ENCODE peak calls at places on chromosomes 5 and 9, in seven cellular contexts. One of them, this sample, is unnamed.

GRCh38 chr5:55694152-55694830 is 17.8 kb downstream of the SLC38A9 start:
- DNase-seq in SK-N-MC: no peak
- DNase-seq in GM12878: no peak
- DNase-seq in K562: no peak
- DNase-seq in Panc1: no peak
- DNase-seq in prostate gland: no peak
- DNase-seq in GM12891: no peak
- DNase-seq in this sample: no peak

GRCh38 chr9:114910541-114910940 is 19.9 kb downstream of the TNFSF8 start:
- DNase-seq in SK-N-MC: no peak
- DNase-seq in GM12878: no peak
- DNase-seq in K562: no peak
- DNase-seq in Panc1: no peak
- DNase-seq in prostate gland: peak; percentile 22
- DNase-seq in GM12891: no peak
- DNase-seq in this sample: no peak

GRCh38 chr9:25964239-25964638 is 286.0 kb upstream of the TUSC1 start:
- DNase-seq in SK-N-MC: peak; percentile 18
- DNase-seq in GM12878: no peak
- DNase-seq in K562: no peak
- DNase-seq in Panc1: peak; percentile 2
- DNase-seq in prostate gland: peak; percentile 40
- DNase-seq in GM12891: no peak
- DNase-seq in this sample: no peak

GRCh38 chr5:133596049-133596448 is 16.3 kb downstream of the FSTL4 start:
- DNase-seq in SK-N-MC: no peak
- DNase-seq in GM12878: no peak
- DNase-seq in K562: no peak
- DNase-seq in Panc1: no peak
- DNase-seq in prostate gland: no peak
- DNase-seq in GM12891: no peak
- DNase-seq in this sample: no peak

GRCh38 chr5:68465934-68466551 is 250.5 kb downstream of the PIK3R1 start:
- DNase-seq in SK-N-MC: no peak
- DNase-seq in GM12878: no peak
- DNase-seq in K562: peak; percentile 13
- DNase-seq in Panc1: no peak
- DNase-seq in prostate gland: peak; percentile 68
- DNase-seq in GM12891: no peak
- DNase-seq in this sample: no peak

GRCh38 chr5:10548418-10549122 is 15.3 kb upstream of the ANKRD33B start:
- DNase-seq in SK-N-MC: no peak
- DNase-seq in GM12878: no peak
- DNase-seq in K562: no peak
- DNase-seq in Panc1: no peak
- DNase-seq in prostate gland: no peak
- DNase-seq in GM12891: no peak
- DNase-seq in this sample: no peak

GRCh38 chr9:32635362-32635761 is at the start of gene TAF1L:
- DNase-seq in SK-N-MC: no peak
- DNase-seq in GM12878: no peak
- DNase-seq in K562: no peak
- DNase-seq in Panc1: no peak
- DNase-seq in prostate gland: no peak
- DNase-seq in GM12891: no peak
- DNase-seq in this sample: no peak

GRCh38 chr5:91271999-91272398 is 111.1 kb downstream of the ARRDC3 start:
- DNase-seq in SK-N-MC: no peak
- DNase-seq in GM12878: peak; percentile 76
- DNase-seq in K562: no peak
- DNase-seq in Panc1: no peak
- DNase-seq in prostate gland: no peak
- DNase-seq in GM12891: no peak
- DNase-seq in this sample: no peak

GRCh38 chr9:115231116-115231515 is 113.2 kb upstream of the TNC start:
- DNase-seq in SK-N-MC: no peak
- DNase-seq in GM12878: no peak
- DNase-seq in K562: no peak
- DNase-seq in Panc1: no peak
- DNase-seq in prostate gland: no peak
- DNase-seq in GM12891: no peak
- DNase-seq in this sample: no peak

GRCh38 chr9:113875917-113876805 is at the start of gene ZNF618:
- DNase-seq in SK-N-MC: no peak
- DNase-seq in GM12878: no peak
- DNase-seq in K562: peak; percentile 72
- DNase-seq in Panc1: no peak
- DNase-seq in prostate gland: no peak
- DNase-seq in GM12891: peak; percentile 50
- DNase-seq in this sample: peak; percentile 41

GRCh38 chr9:93210324-93210973 is 26.5 kb downstream of the WNK2 start:
- DNase-seq in SK-N-MC: no peak
- DNase-seq in GM12878: no peak
- DNase-seq in K562: no peak
- DNase-seq in Panc1: no peak
- DNase-seq in prostate gland: no peak
- DNase-seq in GM12891: no peak
- DNase-seq in this sample: no peak

GRCh38 chr5:122138356-122138755 is 9.0 kb downstream of the ZNF474 start:
- DNase-seq in SK-N-MC: no peak
- DNase-seq in GM12878: no peak
- DNase-seq in K562: no peak
- DNase-seq in Panc1: no peak
- DNase-seq in prostate gland: no peak
- DNase-seq in GM12891: no peak
- DNase-seq in this sample: no peak

GRCh38 chr5:3252235-3252634 is 343.4 kb upstream of the IRX1 start:
- DNase-seq in SK-N-MC: no peak
- DNase-seq in GM12878: no peak
- DNase-seq in K562: no peak
- DNase-seq in Panc1: no peak
- DNase-seq in prostate gland: peak; percentile 1
- DNase-seq in GM12891: no peak
- DNase-seq in this sample: no peak

GRCh38 chr5:131509811-131510210 is 125.2 kb downstream of the RAPGEF6 start:
- DNase-seq in SK-N-MC: no peak
- DNase-seq in GM12878: no peak
- DNase-seq in K562: no peak
- DNase-seq in Panc1: no peak
- DNase-seq in prostate gland: no peak
- DNase-seq in GM12891: no peak
- DNase-seq in this sample: no peak

GRCh38 chr5:131511934-131512333 is 123.1 kb downstream of the RAPGEF6 start:
- DNase-seq in SK-N-MC: no peak
- DNase-seq in GM12878: no peak
- DNase-seq in K562: no peak
- DNase-seq in Panc1: no peak
- DNase-seq in prostate gland: no peak
- DNase-seq in GM12891: no peak
- DNase-seq in this sample: no peak

GRCh38 chr5:131515348-131515747 is 119.7 kb downstream of the RAPGEF6 start:
- DNase-seq in SK-N-MC: no peak
- DNase-seq in GM12878: no peak
- DNase-seq in K562: no peak
- DNase-seq in Panc1: no peak
- DNase-seq in prostate gland: no peak
- DNase-seq in GM12891: no peak
- DNase-seq in this sample: no peak

GRCh38 chr5:131513780-131514179 is 121.2 kb downstream of the RAPGEF6 start:
- DNase-seq in SK-N-MC: no peak
- DNase-seq in GM12878: no peak
- DNase-seq in K562: no peak
- DNase-seq in Panc1: no peak
- DNase-seq in prostate gland: no peak
- DNase-seq in GM12891: no peak
- DNase-seq in this sample: no peak

DNA sequence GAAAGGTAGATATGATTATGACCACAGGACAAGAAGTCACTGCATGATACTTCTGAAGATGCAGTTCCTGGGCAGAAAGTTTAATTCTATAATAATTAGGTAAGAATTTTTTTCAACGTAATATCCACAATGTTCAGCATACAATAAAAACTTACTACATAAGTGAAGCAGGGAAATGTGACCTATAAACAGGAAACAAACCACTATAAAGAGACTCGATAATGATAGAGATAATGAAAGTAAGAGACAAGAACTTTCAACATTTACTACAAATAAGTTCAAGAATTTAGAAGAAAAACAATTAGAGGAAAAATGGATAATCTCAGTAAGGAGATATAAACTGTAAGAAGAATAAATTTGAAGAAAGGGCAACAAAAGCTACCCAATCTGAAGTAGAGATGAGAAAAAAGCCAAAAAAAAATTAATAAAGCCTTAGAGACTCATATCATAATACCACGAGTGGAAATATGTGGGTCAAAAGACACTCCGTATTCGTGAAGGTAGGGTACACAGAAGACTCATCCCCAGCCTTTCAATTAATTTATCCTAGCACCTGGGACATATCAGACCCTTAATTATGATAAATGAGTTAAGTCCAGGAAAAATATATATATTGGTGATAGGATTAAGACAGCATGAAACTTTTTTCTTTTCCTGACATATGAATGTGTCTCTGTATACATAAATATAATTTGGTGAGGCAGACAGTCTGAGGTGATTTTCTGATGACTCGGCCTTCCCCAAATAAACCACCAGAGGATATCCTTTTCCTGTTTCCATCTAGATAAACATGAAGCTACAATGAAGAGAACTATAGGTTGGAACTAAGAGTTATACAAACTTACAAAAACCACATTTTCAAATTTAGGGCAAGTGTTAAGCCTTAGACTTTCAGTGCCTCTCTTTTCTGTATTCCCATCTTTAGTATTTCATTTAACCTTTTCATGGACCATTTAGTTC is 120.4 kb downstream of the RAPGEF6 start:
- DNase-seq in SK-N-MC: peak; percentile 24
- DNase-seq in GM12878: no peak
- DNase-seq in K562: no peak
- DNase-seq in Panc1: no peak
- DNase-seq in prostate gland: no peak
- DNase-seq in GM12891: no peak
- DNase-seq in this sample: no peak
- TF ChIP-seq POLR2AphosphoS5 in SK-N-MC: no peak
- TF ChIP-seq POLR2AphosphoS5 in GM12878: no peak
- TF ChIP-seq POLR2AphosphoS5 in K562: no peak
- TF ChIP-seq POLR2AphosphoS5 in Panc1: no peak
- TF ChIP-seq POLR2AphosphoS5 in prostate gland: no peak
- TF ChIP-seq POLR2AphosphoS5 in GM12891: no peak
- TF ChIP-seq POLR2AphosphoS5 in this sample: no peak

DNA sequence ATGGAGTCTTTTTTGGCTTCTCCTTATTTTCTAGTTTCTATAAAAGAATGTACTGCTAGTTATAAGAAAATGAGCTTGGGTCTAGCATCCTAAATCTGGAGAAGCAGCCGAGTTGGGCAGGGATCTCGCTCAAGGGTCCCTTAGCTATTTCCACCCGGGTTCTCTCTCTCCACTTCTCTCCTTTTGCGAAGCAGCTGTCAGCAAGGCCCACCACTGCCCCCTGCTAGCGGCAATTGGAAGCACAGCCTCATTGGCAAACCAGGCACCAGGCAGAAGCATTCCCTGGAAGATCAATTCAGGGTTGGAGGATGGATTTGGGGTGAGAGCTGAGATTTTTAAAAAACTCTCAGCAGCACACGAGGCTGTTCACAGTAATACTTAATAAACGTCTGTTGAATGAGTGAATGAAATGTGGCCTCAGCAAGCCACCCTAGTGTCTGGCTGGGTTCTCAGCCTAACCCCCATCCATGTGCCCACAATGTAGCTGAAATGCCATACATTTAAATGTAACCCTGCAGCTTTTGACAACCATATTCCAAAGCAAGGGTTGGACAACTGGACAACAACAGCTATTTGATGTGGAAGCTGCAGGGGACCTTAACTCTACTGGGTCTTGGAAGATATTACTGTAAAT is 34.6 kb upstream of the TNIP1 start:
- DNase-seq in SK-N-MC: no peak
- DNase-seq in GM12878: no peak
- DNase-seq in K562: peak; percentile 84
- DNase-seq in Panc1: no peak
- DNase-seq in prostate gland: peak; percentile 61
- DNase-seq in GM12891: peak; percentile 59
- DNase-seq in this sample: peak; percentile 84
- TF ChIP-seq POLR2AphosphoS5 in SK-N-MC: no peak
- TF ChIP-seq POLR2AphosphoS5 in GM12878: no peak
- TF ChIP-seq POLR2AphosphoS5 in K562: no peak
- TF ChIP-seq POLR2AphosphoS5 in Panc1: no peak
- TF ChIP-seq POLR2AphosphoS5 in prostate gland: peak; percentile 34
- TF ChIP-seq POLR2AphosphoS5 in GM12891: no peak
- TF ChIP-seq POLR2AphosphoS5 in this sample: no peak

DNA sequence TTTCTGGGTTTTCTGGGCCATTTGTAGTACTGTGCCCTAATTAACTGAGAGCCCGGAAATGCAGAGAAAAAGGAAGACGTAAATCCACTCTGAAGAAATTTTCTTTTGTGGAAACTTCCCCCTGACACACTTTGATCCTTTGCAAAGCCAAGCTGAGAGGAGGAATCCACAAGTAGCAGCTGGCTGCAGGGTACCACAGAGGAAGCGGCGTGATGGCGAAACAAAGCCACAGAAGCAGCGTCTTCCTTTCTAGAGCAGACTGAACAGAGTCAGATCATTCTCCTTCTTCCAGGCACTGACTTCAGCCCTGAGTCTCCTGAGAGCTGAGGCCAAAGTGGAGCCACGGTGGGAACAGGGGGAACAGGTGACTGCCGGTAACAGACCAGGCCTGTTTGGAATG is 47.1 kb upstream of the ZNF354A start:
- DNase-seq in SK-N-MC: no peak
- DNase-seq in GM12878: no peak
- DNase-seq in K562: no peak
- DNase-seq in Panc1: no peak
- DNase-seq in prostate gland: no peak
- DNase-seq in GM12891: no peak
- DNase-seq in this sample: no peak
- TF ChIP-seq POLR2AphosphoS5 in SK-N-MC: no peak
- TF ChIP-seq POLR2AphosphoS5 in GM12878: no peak
- TF ChIP-seq POLR2AphosphoS5 in K562: no peak
- TF ChIP-seq POLR2AphosphoS5 in Panc1: no peak
- TF ChIP-seq POLR2AphosphoS5 in prostate gland: no peak
- TF ChIP-seq POLR2AphosphoS5 in GM12891: no peak
- TF ChIP-seq POLR2AphosphoS5 in this sample: no peak

DNA sequence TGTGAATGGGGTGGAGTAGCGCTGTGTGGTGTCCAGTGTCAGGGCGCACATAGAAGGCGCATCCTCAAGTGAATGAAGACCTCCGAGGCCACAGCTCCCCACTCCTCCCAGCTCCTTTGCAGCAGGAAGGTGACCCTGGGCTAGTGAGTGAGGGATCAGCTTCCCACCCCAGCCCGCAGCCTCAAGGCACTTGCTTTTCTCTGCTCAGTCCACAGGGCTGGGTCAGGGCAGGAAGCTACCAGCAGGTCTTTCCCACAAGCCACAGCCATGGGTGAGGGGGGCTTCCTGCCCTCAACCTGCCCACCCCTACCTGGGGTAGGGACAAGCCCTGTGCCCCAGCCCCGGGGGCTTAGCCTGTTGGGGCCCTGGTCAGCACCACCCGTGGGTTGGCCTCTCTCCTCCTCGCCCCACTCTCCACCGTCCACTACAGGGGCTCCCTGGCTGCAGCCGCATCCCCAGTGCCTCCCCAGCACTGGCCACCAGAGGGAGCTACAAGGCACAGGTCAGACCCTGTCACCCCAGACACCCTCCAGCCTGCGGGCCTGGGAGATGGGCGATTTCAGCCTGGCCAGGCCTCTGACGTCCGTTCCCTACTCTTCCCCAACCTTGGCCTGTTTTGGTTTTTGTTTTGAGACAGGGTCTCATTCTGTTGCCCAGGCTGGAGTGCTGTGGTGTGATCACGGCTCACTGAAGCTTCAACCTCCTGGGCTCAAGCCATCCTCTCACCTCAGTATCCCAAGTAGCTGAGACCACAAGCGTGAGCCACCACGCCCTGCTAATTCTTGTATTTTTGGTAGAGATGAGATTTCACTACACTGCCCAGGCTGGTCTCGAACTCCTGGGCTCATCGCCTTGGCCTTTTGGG is 1.3 kb upstream of the ABCA2 start:
- DNase-seq in SK-N-MC: no peak
- DNase-seq in GM12878: no peak
- DNase-seq in K562: peak; percentile 78
- DNase-seq in Panc1: peak; percentile 25
- DNase-seq in prostate gland: peak; percentile 53
- DNase-seq in GM12891: peak; percentile 75
- DNase-seq in this sample: peak; percentile 85
- TF ChIP-seq POLR2AphosphoS5 in SK-N-MC: no peak
- TF ChIP-seq POLR2AphosphoS5 in GM12878: no peak
- TF ChIP-seq POLR2AphosphoS5 in K562: no peak
- TF ChIP-seq POLR2AphosphoS5 in Panc1: no peak
- TF ChIP-seq POLR2AphosphoS5 in prostate gland: no peak
- TF ChIP-seq POLR2AphosphoS5 in GM12891: no peak
- TF ChIP-seq POLR2AphosphoS5 in this sample: no peak

This sample was measured in stomach.